ENCODE peak calls at places on chromosomes 6 and 20, in seven cellular contexts. One of them, this sample, is unnamed.

GRCh38 chr20:43751167-43752050 is 24.6 kb upstream of the GTSF1L start:
- DNase-seq in NCI-H1105: no peak
- DNase-seq in breast epithelium: no peak
- DNase-seq in retina: no peak
- DNase-seq in HEK293T: no peak
- DNase-seq in activated naive CD4-positive, alpha-beta T cell treated with Interleukin-2 at 50 U/mL for 16 hours: peak; percentile 66
- DNase-seq in left cardiac atrium: no peak
- DNase-seq in this sample: no peak

GRCh38 chr6:36979343-36979742 is 6.7 kb downstream of the MTCH1 start:
- DNase-seq in NCI-H1105: peak; percentile 91
- DNase-seq in breast epithelium: no peak
- DNase-seq in HEK293T: no peak
- DNase-seq in activated naive CD4-positive, alpha-beta T cell treated with Interleukin-2 at 50 U/mL for 16 hours: no peak
- DNase-seq in left cardiac atrium: no peak
- DNase-seq in retina: no peak
- DNase-seq in this sample: no peak

GRCh38 chr20:36818831-36819230 is 45.3 kb upstream of the DSN1 start:
- DNase-seq in left cardiac atrium: no peak
- DNase-seq in activated naive CD4-positive, alpha-beta T cell treated with Interleukin-2 at 50 U/mL for 16 hours: no peak
- DNase-seq in retina: no peak
- DNase-seq in NCI-H1105: peak; percentile 57
- DNase-seq in HEK293T: no peak
- DNase-seq in breast epithelium: no peak
- DNase-seq in this sample: no peak

GRCh38 chr6:72748759-72749158 is 126.9 kb downstream of the KCNQ5 start:
- DNase-seq in left cardiac atrium: no peak
- DNase-seq in HEK293T: no peak
- DNase-seq in breast epithelium: no peak
- DNase-seq in NCI-H1105: no peak
- DNase-seq in activated naive CD4-positive, alpha-beta T cell treated with Interleukin-2 at 50 U/mL for 16 hours: no peak
- DNase-seq in retina: no peak
- DNase-seq in this sample: no peak

GRCh38 chr6:166008441-166009369 is 158.9 kb downstream of the TBXT start:
- DNase-seq in breast epithelium: no peak
- DNase-seq in activated naive CD4-positive, alpha-beta T cell treated with Interleukin-2 at 50 U/mL for 16 hours: no peak
- DNase-seq in left cardiac atrium: peak; percentile 54
- DNase-seq in retina: peak; percentile 85
- DNase-seq in HEK293T: peak; percentile 50
- DNase-seq in NCI-H1105: peak; percentile 60
- DNase-seq in this sample: no peak

GRCh38 chr20:62307226-62308101 is 4.7 kb downstream of the ADRM1 start:
- DNase-seq in NCI-H1105: no peak
- DNase-seq in activated naive CD4-positive, alpha-beta T cell treated with Interleukin-2 at 50 U/mL for 16 hours: no peak
- DNase-seq in retina: no peak
- DNase-seq in left cardiac atrium: no peak
- DNase-seq in HEK293T: no peak
- DNase-seq in breast epithelium: no peak
- DNase-seq in this sample: no peak

GRCh38 chr20:1934578-1935573 is 39.7 kb downstream of the SIRPA start:
- DNase-seq in activated naive CD4-positive, alpha-beta T cell treated with Interleukin-2 at 50 U/mL for 16 hours: no peak
- DNase-seq in NCI-H1105: no peak
- DNase-seq in left cardiac atrium: peak; percentile 85
- DNase-seq in retina: no peak
- DNase-seq in HEK293T: no peak
- DNase-seq in breast epithelium: no peak
- DNase-seq in this sample: no peak

GRCh38 chr6:127207591-127208120 is 59.0 kb upstream of the RNF146 start:
- DNase-seq in NCI-H1105: no peak
- DNase-seq in activated naive CD4-positive, alpha-beta T cell treated with Interleukin-2 at 50 U/mL for 16 hours: no peak
- DNase-seq in breast epithelium: no peak
- DNase-seq in retina: no peak
- DNase-seq in HEK293T: no peak
- DNase-seq in left cardiac atrium: no peak
- DNase-seq in this sample: no peak

GRCh38 chr6:16639689-16640480 is 121.4 kb downstream of the ATXN1 start:
- DNase-seq in NCI-H1105: no peak
- DNase-seq in activated naive CD4-positive, alpha-beta T cell treated with Interleukin-2 at 50 U/mL for 16 hours: no peak
- DNase-seq in retina: no peak
- DNase-seq in HEK293T: no peak
- DNase-seq in breast epithelium: no peak
- DNase-seq in left cardiac atrium: no peak
- DNase-seq in this sample: no peak

GRCh38 chr6:34839696-34840352 is 47.9 kb downstream of the BLTP3A start:
- DNase-seq in breast epithelium: no peak
- DNase-seq in HEK293T: no peak
- DNase-seq in NCI-H1105: no peak
- DNase-seq in retina: no peak
- DNase-seq in left cardiac atrium: no peak
- DNase-seq in activated naive CD4-positive, alpha-beta T cell treated with Interleukin-2 at 50 U/mL for 16 hours: no peak
- DNase-seq in this sample: no peak

GRCh38 chr20:48823476-48823875 is 4.3 kb downstream of the PREX1 start:
- DNase-seq in activated naive CD4-positive, alpha-beta T cell treated with Interleukin-2 at 50 U/mL for 16 hours: no peak
- DNase-seq in breast epithelium: no peak
- DNase-seq in retina: no peak
- DNase-seq in left cardiac atrium: no peak
- DNase-seq in NCI-H1105: no peak
- DNase-seq in HEK293T: no peak
- DNase-seq in this sample: no peak

GRCh38 chr20:32339116-32339515 is 19.0 kb upstream of the ASXL1 start:
- DNase-seq in breast epithelium: no peak
- DNase-seq in NCI-H1105: no peak
- DNase-seq in HEK293T: no peak
- DNase-seq in retina: no peak
- DNase-seq in left cardiac atrium: no peak
- DNase-seq in activated naive CD4-positive, alpha-beta T cell treated with Interleukin-2 at 50 U/mL for 16 hours: no peak
- DNase-seq in this sample: no peak

GRCh38 chr6:126716826-126717514 is 377.1 kb downstream of the CENPW start:
- DNase-seq in left cardiac atrium: no peak
- DNase-seq in HEK293T: peak; percentile 50
- DNase-seq in NCI-H1105: no peak
- DNase-seq in breast epithelium: no peak
- DNase-seq in retina: no peak
- DNase-seq in activated naive CD4-positive, alpha-beta T cell treated with Interleukin-2 at 50 U/mL for 16 hours: no peak
- DNase-seq in this sample: no peak

GRCh38 chr6:104473021-104473429 is 386.7 kb downstream of the HACE1 start:
- DNase-seq in breast epithelium: no peak
- DNase-seq in NCI-H1105: no peak
- DNase-seq in activated naive CD4-positive, alpha-beta T cell treated with Interleukin-2 at 50 U/mL for 16 hours: no peak
- DNase-seq in left cardiac atrium: no peak
- DNase-seq in HEK293T: no peak
- DNase-seq in retina: peak; percentile 60
- DNase-seq in this sample: no peak

GRCh38 chr20:32585011-32585518 is at the start of gene NOL4L:
- DNase-seq in left cardiac atrium: peak; percentile 39
- DNase-seq in NCI-H1105: peak; percentile 14
- DNase-seq in HEK293T: peak; percentile 36
- DNase-seq in activated naive CD4-positive, alpha-beta T cell treated with Interleukin-2 at 50 U/mL for 16 hours: peak; percentile 41
- DNase-seq in retina: no peak
- DNase-seq in breast epithelium: no peak
- DNase-seq in this sample: no peak

GRCh38 chr6:30703821-30704220 is 13.0 kb upstream of the NRM start:
- DNase-seq in NCI-H1105: no peak
- DNase-seq in left cardiac atrium: no peak
- DNase-seq in HEK293T: no peak
- DNase-seq in retina: no peak
- DNase-seq in activated naive CD4-positive, alpha-beta T cell treated with Interleukin-2 at 50 U/mL for 16 hours: no peak
- DNase-seq in breast epithelium: no peak
- DNase-seq in this sample: no peak

GRCh38 chr6:68197356-68197755 is 437.7 kb upstream of the ADGRB3 start:
- DNase-seq in left cardiac atrium: no peak
- DNase-seq in retina: no peak
- DNase-seq in NCI-H1105: no peak
- DNase-seq in HEK293T: no peak
- DNase-seq in activated naive CD4-positive, alpha-beta T cell treated with Interleukin-2 at 50 U/mL for 16 hours: no peak
- DNase-seq in breast epithelium: no peak
- DNase-seq in this sample: no peak

GRCh38 chr20:40860487-40860902 is 168.1 kb upstream of the TOP1 start:
- DNase-seq in activated naive CD4-positive, alpha-beta T cell treated with Interleukin-2 at 50 U/mL for 16 hours: no peak
- DNase-seq in retina: no peak
- DNase-seq in left cardiac atrium: no peak
- DNase-seq in NCI-H1105: no peak
- DNase-seq in HEK293T: no peak
- DNase-seq in breast epithelium: no peak
- DNase-seq in this sample: no peak

GRCh38 chr6:28757429-28758045 is 166.2 kb downstream of the TRIM27 start:
- DNase-seq in retina: no peak
- DNase-seq in activated naive CD4-positive, alpha-beta T cell treated with Interleukin-2 at 50 U/mL for 16 hours: no peak
- DNase-seq in NCI-H1105: peak; percentile 67
- DNase-seq in HEK293T: no peak
- DNase-seq in left cardiac atrium: no peak
- DNase-seq in breast epithelium: no peak
- DNase-seq in this sample: no peak